ENCODE peak calls at places on chromosomes 3 and 15, in ten cellular contexts. C, X, V, D, R, Q, A, W, G and B are unnamed samples.
A peak's percentile ranks its signal among the peaks of the same experiment; 100 is the strongest.

GRCh38 chr15:27064080-27064479 is 93.1 kb downstream of the GABRG3 start:
- DNase-seq in C (no peak), X (no peak), V (no peak), D (no peak), R (no peak), Q (no peak), A (no peak), W (no peak), G (no peak), B (no peak)

GRCh38 chr3:188947983-188948657 is 223.7 kb upstream of the TPRG1 start:
- DNase-seq in C (peak; percentile 98), X (peak; percentile 95), V (peak; percentile 99), D (no peak), R (peak; percentile 99), Q (peak; percentile 87), A (peak; percentile 99), W (peak; percentile 99), G (peak; percentile 91), B (peak; percentile 99)

GRCh38 chr15:39797407-39797806 is 14.8 kb upstream of the FSIP1 start:
- DNase-seq in C (no peak), X (no peak), V (no peak), D (no peak), R (no peak), Q (no peak), A (no peak), W (no peak), G (peak; percentile 26), B (no peak)

GRCh38 chr3:44125241-44125640 is 116.4 kb upstream of the TOPAZ1 start:
- DNase-seq in C (no peak), X (no peak), V (no peak), D (no peak), R (no peak), Q (no peak), A (no peak), W (no peak), G (no peak), B (no peak)

GRCh38 chr3:53890726-53891499 is 746 bp downstream of the SELENOK start:
- DNase-seq in C (peak; percentile 81), X (no peak), V (peak; percentile 64), D (no peak), R (no peak), Q (peak; percentile 17), A (peak; percentile 21), W (no peak), G (peak; percentile 54), B (peak; percentile 52)

GRCh38 chr15:100101389-100102089 is 240.2 kb downstream of the ADAMTS17 start:
- DNase-seq in C (peak; percentile 47), X (no peak), V (no peak), D (no peak), R (no peak), Q (no peak), A (no peak), W (peak; percentile 59), G (no peak), B (no peak)

GRCh38 chr15:51735211-51735610 is 2.2 kb downstream of the LYSMD2 start:
- DNase-seq in C (no peak), X (no peak), V (no peak), D (no peak), R (peak; percentile 21), Q (no peak), A (no peak), W (no peak), G (no peak), B (no peak)

GRCh38 chr15:75178171-75178937 is 23.3 kb upstream of the C15orf39 start:
- DNase-seq in C (peak; percentile 61), X (peak; percentile 43), V (peak; percentile 53), D (peak; percentile 95), R (no peak), Q (no peak), A (peak; percentile 72), W (peak; percentile 83), G (peak; percentile 72), B (no peak)

GRCh38 chr3:150509780-150510179 is 36.5 kb downstream of the SERP1 start:
- DNase-seq in C (no peak), X (no peak), V (no peak), D (no peak), R (no peak), Q (no peak), A (no peak), W (no peak), G (no peak), B (no peak)

GRCh38 chr15:74411686-74412085 is 22.1 kb downstream of the SEMA7A start:
- DNase-seq in C (no peak), X (no peak), V (no peak), D (no peak), R (no peak), Q (no peak), A (no peak), W (no peak), G (no peak), B (no peak)

GRCh38 chr3:194142156-194142910 is 6.4 kb downstream of the HES1 start:
- DNase-seq in C (peak; percentile 87), X (no peak), V (peak; percentile 45), D (no peak), R (no peak), Q (no peak), A (peak; percentile 71), W (peak; percentile 87), G (no peak), B (no peak)

GRCh38 chr15:98842192-98842972 is 165.2 kb downstream of the PGPEP1L start:
- DNase-seq in C (no peak), X (no peak), V (no peak), D (no peak), R (no peak), Q (no peak), A (no peak), W (no peak), G (no peak), B (no peak)

GRCh38 chr15:65870889-65871533 is 1.7 kb downstream of the RAB11A start:
- DNase-seq in C (no peak), X (no peak), V (no peak), D (peak; percentile 34), R (no peak), Q (peak; percentile 79), A (no peak), W (no peak), G (no peak), B (no peak)

DNA sequence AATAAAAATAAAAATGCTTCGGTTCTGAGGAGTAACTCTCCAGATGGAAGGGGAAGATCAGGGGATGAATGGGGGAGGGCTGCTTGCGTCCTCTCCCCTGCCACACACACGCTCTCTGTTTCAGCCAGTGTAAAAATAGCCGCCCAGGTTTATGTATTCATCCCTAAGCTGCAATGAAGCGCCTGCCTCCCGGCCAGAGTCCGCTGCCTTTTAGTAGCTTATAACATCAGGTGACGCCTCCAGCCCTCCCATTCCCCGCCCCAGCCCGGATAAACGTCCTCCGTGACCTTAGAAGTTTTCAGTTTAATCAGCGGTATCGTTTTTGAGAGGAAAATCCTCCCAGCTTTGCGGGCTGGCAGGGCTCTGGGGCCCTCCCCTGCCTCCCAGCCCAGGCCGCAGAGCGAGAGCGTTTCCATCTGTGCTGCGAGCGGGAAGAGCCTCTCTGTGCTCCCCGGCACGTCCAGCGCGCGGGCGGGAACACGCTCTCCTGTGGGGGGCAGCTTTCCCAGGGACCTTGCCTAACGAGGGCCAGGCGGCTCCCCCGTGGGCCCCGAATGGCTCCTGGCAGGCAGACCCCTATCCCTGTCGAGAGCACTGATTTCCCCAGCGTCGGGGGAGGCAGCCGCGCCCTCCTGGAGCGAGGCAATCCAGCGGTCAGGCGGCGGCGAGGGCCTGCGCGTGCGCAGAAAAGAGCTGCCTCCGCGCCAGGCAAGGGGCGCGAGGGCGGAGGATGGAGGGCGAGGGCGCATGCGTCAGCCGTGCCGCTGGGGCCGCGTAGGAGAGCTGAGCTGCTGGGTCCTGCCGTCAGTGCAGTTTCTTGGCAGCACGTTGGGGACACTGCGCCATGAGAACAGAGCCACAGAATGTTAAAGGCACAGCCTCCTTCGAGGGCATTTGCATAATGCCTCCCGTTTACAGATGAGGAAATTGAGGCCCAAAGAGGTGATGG is 71.2 kb downstream of the CCNL1 start:
- DNase-seq in C (peak; percentile 96), X (peak; percentile 97), V (peak; percentile 97), D (peak; percentile 99), R (peak; percentile 98), Q (peak; percentile 97), A (peak; percentile 96), W (peak; percentile 99), G (peak; percentile 96), B (peak; percentile 98)
- TF ChIP-seq POLR2A in C (no peak), X (peak; percentile 88), V (peak; percentile 92), D (peak; percentile 78), R (peak; percentile 89), Q (peak; percentile 84), A (peak; percentile 78), W (peak; percentile 96), G (peak; percentile 92), B (peak; percentile 91)

GRCh38 chr3:77690284-77690869 is 650.5 kb downstream of the ROBO2 start:
- DNase-seq in C (no peak), X (no peak), V (no peak), D (no peak), R (no peak), Q (no peak), A (no peak), W (no peak), G (no peak), B (no peak)
- H3K27ac ChIP-seq in C (no peak overlapping the region), X (no peak overlapping the region), V (no peak overlapping the region), D (no peak overlapping the region), R (no peak overlapping the region), Q (no peak overlapping the region), A (no peak overlapping the region), W (no peak overlapping the region), G (no peak overlapping the region), B (no peak overlapping the region)

GRCh38 chr15:77991029-77991406 is 86.5 kb downstream of the TBC1D2B start:
- DNase-seq in C (no peak), X (no peak), V (no peak), D (no peak), R (no peak), Q (no peak), A (no peak), W (peak; percentile 63), G (no peak), B (no peak)
- TF ChIP-seq CTCF in C (no peak), X (no peak), V (no peak), D (no peak), R (no peak), Q (no peak), A (no peak), W (no peak), G (no peak), B (no peak)

DNA sequence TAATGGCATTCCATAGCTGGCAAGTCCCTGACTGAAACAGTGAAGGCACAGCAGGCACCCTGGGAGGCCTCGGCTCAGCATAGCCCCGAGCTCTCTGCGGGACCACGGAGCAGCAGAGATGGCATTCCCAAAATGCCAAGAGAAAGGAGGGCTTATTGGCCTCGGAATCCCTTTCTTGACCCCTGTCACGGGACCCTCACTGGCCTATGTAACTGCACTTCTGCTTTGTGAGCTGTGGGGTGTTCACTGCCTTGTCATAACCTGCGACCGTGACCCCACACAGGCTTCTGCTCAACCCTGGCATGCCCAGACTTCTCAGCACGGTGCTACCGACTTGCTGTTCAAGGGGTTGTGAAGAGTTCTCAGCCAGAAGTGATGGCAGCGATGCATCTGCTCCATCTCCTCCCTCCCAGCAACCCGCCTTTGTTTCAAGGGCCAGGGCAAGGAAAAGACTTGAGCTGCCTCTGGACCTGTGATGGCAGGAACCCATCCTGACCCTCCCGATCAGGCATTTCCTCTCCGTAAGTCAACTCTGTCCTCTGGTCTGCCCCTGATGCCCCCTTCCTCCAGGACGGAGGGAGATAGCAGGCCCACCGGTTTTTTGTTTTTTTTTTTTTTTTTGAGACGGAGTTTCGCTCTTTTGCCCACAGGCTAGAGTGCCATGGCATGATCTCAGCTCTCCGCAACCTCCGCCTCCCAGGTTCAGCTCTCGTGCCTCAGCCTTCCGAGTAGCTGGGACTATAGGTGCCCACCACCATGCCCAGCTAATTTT is 30.5 kb downstream of the EHD4 start:
- DNase-seq in C (no peak), X (no peak), V (no peak), D (no peak), R (no peak), Q (no peak), A (no peak), W (no peak), G (no peak), B (no peak)
- TF ChIP-seq POLR2A in C (no peak), X (no peak), V (no peak), D (no peak), R (no peak), Q (no peak), A (no peak), W (no peak), G (no peak), B (no peak)